ENCODE peak calls at places on chromosome 1, in nine cellular contexts. W, L, Z, J, S, F, A, R and D are unnamed samples.

GRCh38 chr1:11042995-11043874 is 3.8 kb downstream of the MASP2 start:
- DNase-seq in W (no peak), L (no peak), Z (no peak), J (no peak), S (no peak), F (no peak), A (no peak), R (no peak), D (no peak)

GRCh38 chr1:45329445-45329844 is 2.8 kb downstream of the HPDL start:
- DNase-seq in W (no peak), L (no peak), Z (no peak), J (no peak), S (no peak), F (no peak), A (no peak), R (no peak), D (no peak)

GRCh38 chr1:119141660-119142059 is 1.2 kb upstream of the WARS2 start:
- DNase-seq in W (no peak), L (no peak), Z (no peak), J (no peak), S (no peak), F (no peak), A (no peak), R (no peak), D (no peak)

GRCh38 chr1:67264899-67265298 is 42.8 kb upstream of the IL12RB2 start:
- DNase-seq in W (no peak), L (no peak), Z (no peak), J (no peak), S (no peak), F (no peak), A (no peak), R (no peak), D (no peak)

GRCh38 chr1:228093050-228093906 is 9.8 kb downstream of the C1orf35 start:
- DNase-seq in W (no peak), L (no peak), Z (no peak), J (no peak), S (no peak), F (no peak), A (no peak), R (no peak), D (no peak)

GRCh38 chr1:8204823-8205222 is 113.1 kb upstream of the SLC45A1 start:
- DNase-seq in W (no peak), L (no peak), Z (no peak), J (no peak), S (no peak), F (no peak), A (no peak), R (no peak), D (no peak)

GRCh38 chr1:22259581-22260282 is 116.8 kb upstream of the WNT4 start:
- DNase-seq in W (no peak), L (no peak), Z (no peak), J (no peak), S (no peak), F (no peak), A (peak), R (no peak), D (no peak)

GRCh38 chr1:39214021-39214713 is 9.7 kb downstream of the MACF1 start:
- DNase-seq in W (peak), L (no peak), Z (peak), J (no peak), S (peak), F (no peak), A (peak), R (no peak), D (peak)

GRCh38 chr1:110513511-110513910 is 5.5 kb downstream of the KCNA10 start:
- DNase-seq in W (peak), L (no peak), Z (no peak), J (no peak), S (no peak), F (no peak), A (no peak), R (no peak), D (no peak)

GRCh38 chr1:112509660-112510178 is 954 bp downstream of the WNT2B start:
- DNase-seq in W (no peak), L (no peak), Z (no peak), J (no peak), S (no peak), F (no peak), A (no peak), R (no peak), D (no peak)

GRCh38 chr1:244074559-244075171 is 23.6 kb downstream of the ZBTB18 start:
- DNase-seq in W (no peak), L (no peak), Z (no peak), J (peak), S (no peak), F (no peak), A (no peak), R (no peak), D (no peak)

GRCh38 chr1:6545276-6545934 is 8.9 kb downstream of the NOL9 start:
- DNase-seq in W (no peak), L (no peak), Z (no peak), J (no peak), S (no peak), F (no peak), A (no peak), R (no peak), D (no peak)

GRCh38 chr1:240344918-240345317 is 253.2 kb downstream of the FMN2 start:
- DNase-seq in W (no peak), L (no peak), Z (no peak), J (no peak), S (no peak), F (no peak), A (no peak), R (no peak), D (no peak)

GRCh38 chr1:247746391-247746935 is 1.5 kb downstream of the OR14A2 start:
- DNase-seq in W (no peak), L (no peak), Z (no peak), J (no peak), S (no peak), F (no peak), A (no peak), R (no peak), D (no peak)

GRCh38 chr1:31401241-31401640 is 11.8 kb upstream of the SERINC2 start:
- DNase-seq in W (no peak), L (no peak), Z (no peak), J (no peak), S (no peak), F (no peak), A (no peak), R (no peak), D (no peak)

GRCh38 chr1:40450491-40451237 is 388 bp downstream of the ZFP69B start:
- DNase-seq in W (peak), L (no peak), Z (no peak), J (peak), S (peak), F (peak), A (peak), R (peak), D (peak)

GRCh38 chr1:181128592-181129497 is 40.3 kb downstream of the IER5 start:
- DNase-seq in W (no peak), L (no peak), Z (no peak), J (no peak), S (peak), F (no peak), A (peak), R (no peak), D (no peak)

GRCh38 chr1:40901886-40902633 is 39.9 kb upstream of the CITED4 start:
- DNase-seq in W (no peak), L (no peak), Z (no peak), J (no peak), S (no peak), F (no peak), A (no peak), R (peak), D (no peak)

GRCh38 chr1:248688527-248689298 is 13.9 kb downstream of the OR14I1 start:
- DNase-seq in W (no peak), L (no peak), Z (no peak), J (no peak), S (no peak), F (no peak), A (no peak), R (no peak), D (no peak)

GRCh38 chr1:27436204-27437159 is 44.1 kb downstream of the GPR3 start:
- DNase-seq in W (no peak), L (no peak), Z (no peak), J (no peak), S (peak), F (no peak), A (peak), R (peak), D (no peak)

GRCh38 chr1:21317690-21318043 is 27.4 kb upstream of the ECE1 start:
- DNase-seq in W (no peak), L (no peak), Z (no peak), J (no peak), S (no peak), F (no peak), A (no peak), R (no peak), D (no peak)

GRCh38 chr1:18939398-18940302 is 16.8 kb downstream of the IFFO2 start:
- DNase-seq in W (no peak), L (no peak), Z (no peak), J (no peak), S (no peak), F (no peak), A (no peak), R (no peak), D (no peak)

GRCh38 chr1:178688244-178688643 is 36.8 kb upstream of the RALGPS2 start:
- DNase-seq in W (no peak), L (no peak), Z (no peak), J (no peak), S (no peak), F (no peak), A (peak), R (no peak), D (no peak)

GRCh38 chr1:55353709-55354620 is 138.8 kb upstream of the USP24 start:
- DNase-seq in W (no peak), L (no peak), Z (no peak), J (no peak), S (no peak), F (no peak), A (no peak), R (no peak), D (no peak)

GRCh38 chr1:150015733-150016132 is 5.2 kb upstream of the OTUD7B start:
- DNase-seq in W (no peak), L (no peak), Z (no peak), J (no peak), S (no peak), F (no peak), A (no peak), R (no peak), D (no peak)

GRCh38 chr1:53559391-53559815 is 100.2 kb downstream of the DMRTB1 start:
- DNase-seq in W (no peak), L (no peak), Z (no peak), J (no peak), S (no peak), F (no peak), A (no peak), R (no peak), D (peak)

GRCh38 chr1:168345939-168346338 is 65.3 kb downstream of the TBX19 start:
- DNase-seq in W (no peak), L (no peak), Z (no peak), J (no peak), S (no peak), F (no peak), A (no peak), R (no peak), D (no peak)

GRCh38 chr1:10399487-10399917 is 638 bp downstream of the PGD start:
- DNase-seq in W (peak), L (no peak), Z (no peak), J (no peak), S (peak), F (no peak), A (peak), R (no peak), D (peak)

GRCh38 chr1:62905309-62905708 is 121.4 kb downstream of the ATG4C start:
- DNase-seq in W (no peak), L (peak), Z (no peak), J (no peak), S (no peak), F (no peak), A (no peak), R (no peak), D (no peak)

GRCh38 chr1:220786337-220787068 is at the start of gene MTARC1:
- DNase-seq in W (peak), L (peak), Z (peak), J (no peak), S (peak), F (no peak), A (peak), R (no peak), D (peak)